ENCODE peak calls at places on chromosome 22, in eight cellular contexts. O is mesenchymal stem cell; T is GM23248; W is tibial nerve; D is naive thymus-derived CD4-positive, alpha-beta T cell; B is osteoblast; E is cardiac muscle cell; N is prostate gland. R is an unnamed sample. For H3K36me3 and H3K27me3, the result is how much of the 10 kb centered on the place peaks cover.

GRCh38 chr22:23202812-23203451 is 22.6 kb downstream of the BCR start:
- DNase-seq in O (no peak), T (no peak), W (no peak), D (no peak), B (peak), E (no peak), N (no peak), R (no peak)

GRCh38 chr22:34055525-34056200 is 135.4 kb upstream of the LARGE1 start:
- DNase-seq in O (peak), T (no peak), W (no peak), D (no peak), B (no peak), E (peak), N (no peak), R (peak)

GRCh38 chr22:22927888-22928665 is 40.5 kb downstream of the IGLL5 start:
- DNase-seq in O (no peak), T (peak), W (no peak), D (no peak), B (no peak), E (no peak), N (no peak), R (peak)

GRCh38 chr22:31162015-31162765 is 2.2 kb downstream of the RNF185 start:
- DNase-seq in O (peak), T (peak), W (no peak), D (no peak), B (peak), E (no peak), N (no peak), R (no peak)

GRCh38 chr22:24146791-24147353 is 34.4 kb upstream of the SUSD2 start:
- DNase-seq in O (peak), T (peak), W (no peak), D (no peak), B (peak), E (peak), N (no peak), R (no peak)

GRCh38 chr22:23897320-23897719 is 3.1 kb downstream of the MIF start:
- DNase-seq in O (no peak), T (no peak), W (no peak), D (no peak), B (peak), E (no peak), N (no peak), R (no peak)

GRCh38 chr22:26542831-26543230 is 30.6 kb upstream of the TFIP11 start:
- DNase-seq in O (no peak), T (no peak), W (no peak), D (no peak), B (peak), E (no peak), N (no peak), R (no peak)

GRCh38 chr22:39300198-39300830 is 19.1 kb downstream of the RPL3 start:
- DNase-seq in O (peak), T (peak), W (no peak), D (no peak), B (peak), E (peak), N (no peak), R (peak)

GRCh38 chr22:25282671-25283561 is 63.5 kb downstream of the CRYBB2 start:
- DNase-seq in O (no peak), T (no peak), W (no peak), D (no peak), B (peak), E (peak), N (no peak), R (peak)

GRCh38 chr22:21714784-21715183 is 20.8 kb downstream of the YPEL1 start:
- DNase-seq in O (no peak), T (no peak), W (no peak), D (no peak), B (peak), E (no peak), N (no peak), R (no peak)

GRCh38 chr22:46175631-46176030 is 25.3 kb downstream of the PPARA start:
- DNase-seq in O (peak), T (peak), W (no peak), D (no peak), B (peak), E (no peak), N (no peak), R (no peak)

DNA sequence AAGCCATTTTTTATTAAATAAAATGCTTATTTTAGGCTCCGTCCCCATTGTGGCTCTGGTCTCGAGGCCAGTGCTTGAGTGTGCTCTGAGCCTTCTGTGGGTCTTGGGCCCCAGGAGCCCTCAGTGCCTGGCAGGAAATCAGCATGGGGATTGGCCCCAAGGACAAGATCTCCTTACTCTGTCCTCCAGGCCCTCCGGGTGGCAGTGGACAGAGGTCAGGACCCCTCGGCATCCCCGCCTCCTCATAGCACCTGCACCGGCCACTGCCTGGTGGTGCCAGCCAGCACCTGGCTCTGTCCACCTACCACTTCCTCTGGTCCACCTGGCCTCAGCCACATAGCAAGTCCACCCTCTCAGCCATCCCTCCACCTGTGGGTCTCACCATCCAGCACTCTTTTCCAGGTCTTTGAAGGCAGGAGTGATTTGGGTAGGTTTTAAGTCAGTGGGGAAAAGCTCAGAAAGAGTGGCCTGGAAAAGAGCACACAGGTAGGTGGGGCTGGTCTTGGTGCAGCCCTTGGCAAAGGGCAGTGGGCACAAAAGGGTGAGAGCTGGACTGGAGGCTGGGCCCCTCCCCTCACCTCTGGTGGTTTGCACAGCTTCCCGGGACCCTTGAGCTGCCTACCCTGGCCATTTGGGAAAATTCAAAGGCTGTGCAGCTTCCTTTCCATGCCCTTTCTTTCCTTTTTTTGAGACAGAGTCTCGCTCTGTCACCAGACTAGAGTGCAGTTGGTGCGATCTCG is 3.5 kb downstream of the CLDN5 start:
- DNase-seq in O (no peak), T (no peak), W (no peak), D (no peak), B (peak), E (no peak), N (no peak), R (no peak)
- H3K4me3 ChIP-seq in O (no peak), T (no peak), W (no peak), D (no peak), B (no peak), E (no peak), N (no peak), R (no peak)

DNA sequence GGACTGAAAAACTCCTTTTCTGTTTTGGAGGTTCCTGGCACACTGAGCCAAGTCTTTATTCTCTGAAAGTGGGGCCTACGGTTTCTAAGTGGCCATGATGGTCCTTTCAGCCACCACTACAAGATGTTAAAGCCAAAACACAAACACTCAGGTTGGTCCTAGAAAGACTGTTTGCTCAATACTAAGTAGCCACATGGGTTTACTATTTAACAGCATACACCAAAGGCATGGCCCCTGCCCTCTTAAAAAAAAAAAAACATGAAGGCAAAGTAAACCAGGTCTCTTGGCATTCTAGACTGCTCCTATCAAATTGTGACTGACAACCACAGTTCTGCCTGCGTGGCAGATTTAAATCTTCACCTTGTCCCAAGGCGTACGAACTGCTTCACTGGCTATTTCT is 123.6 kb upstream of the BID start:
- DNase-seq in O (no peak), T (no peak), W (no peak), D (no peak), B (no peak), E (no peak), N (no peak), R (no peak)
- H3K36me3 ChIP-seq in O (half or more), T (under half), W (half or more), D (under half), B (half or more), E (under half), N (under half), R (under half)

GRCh38 chr22:44166877-44167276 is 13.8 kb upstream of the PARVG start:
- DNase-seq in O (no peak), T (no peak), W (no peak), D (no peak), B (no peak), E (no peak), N (no peak), R (peak)
- H3K27me3 ChIP-seq in O (under half), T (under half), W (under half), D (under half), B (under half), E (under half), N (under half), R (under half)

DNA sequence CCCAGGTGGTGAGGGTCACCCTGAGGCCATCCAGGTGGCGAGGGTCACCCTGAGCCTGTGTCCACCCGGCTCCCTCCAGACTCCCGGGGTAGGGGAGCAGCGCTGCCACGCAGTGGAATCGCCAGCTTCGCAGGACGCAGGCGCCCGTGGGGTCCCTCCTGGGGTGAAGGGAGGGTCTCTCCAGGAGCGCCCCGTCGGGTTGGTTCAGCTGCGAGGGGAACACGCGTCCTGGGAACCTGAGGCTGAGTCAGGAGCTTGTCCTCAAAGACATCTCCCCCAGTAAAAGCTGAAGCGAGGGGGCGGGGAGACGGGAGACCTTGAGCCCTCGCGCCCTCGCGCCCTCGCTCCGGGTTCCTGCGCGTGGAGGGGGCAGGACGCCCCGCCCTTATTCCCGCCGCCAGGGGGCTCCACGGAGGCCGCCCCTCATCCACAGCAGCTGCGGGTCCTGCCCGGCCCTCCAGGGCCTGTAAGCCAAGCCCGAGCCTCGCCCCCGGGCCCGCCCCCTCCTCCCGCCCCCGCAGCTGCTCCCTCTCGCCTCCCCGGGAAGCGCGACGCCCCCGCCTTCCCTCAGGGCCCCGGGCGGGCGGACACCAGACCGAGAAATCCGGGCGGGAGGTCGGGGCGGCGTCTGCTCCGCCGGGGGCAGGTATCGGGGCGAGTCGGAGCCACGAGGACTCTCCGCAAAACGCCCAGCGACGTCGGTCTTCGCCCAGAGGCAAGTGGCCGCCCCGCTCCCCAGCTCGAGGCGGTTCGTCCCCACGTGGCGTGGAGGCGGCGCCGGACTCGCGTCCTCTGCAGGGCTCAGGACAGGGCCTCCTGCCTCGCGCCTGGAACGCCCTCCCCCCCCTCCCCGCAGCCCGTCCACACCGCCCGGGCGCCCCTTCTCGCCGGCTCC is 22.8 kb downstream of the PIM3 start:
- DNase-seq in O (no peak), T (no peak), W (no peak), D (no peak), B (peak), E (no peak), N (no peak), R (peak)
- H3K4me3 ChIP-seq in O (no peak), T (no peak), W (no peak), D (no peak), B (no peak), E (no peak), N (peak), R (peak)

GRCh38 chr22:38246692-38247091 is 26.1 kb downstream of the TMEM184B start:
- DNase-seq in O (no peak), T (no peak), W (peak), D (no peak), B (peak), E (no peak), N (no peak), R (no peak)
- H3K36me3 ChIP-seq in O (half or more), T (under half), W (under half), D (under half), B (under half), E (under half), N (under half), R (under half)

GRCh38 chr22:47281126-47282106 is 519.0 kb downstream of the TBC1D22A start:
- DNase-seq in O (no peak), T (peak), W (no peak), D (no peak), B (peak), E (no peak), N (no peak), R (peak)
- H3K27me3 ChIP-seq in O (half or more), T (under half), W (under half), D (under half), B (under half), E (under half), N (under half), R (under half)

DNA sequence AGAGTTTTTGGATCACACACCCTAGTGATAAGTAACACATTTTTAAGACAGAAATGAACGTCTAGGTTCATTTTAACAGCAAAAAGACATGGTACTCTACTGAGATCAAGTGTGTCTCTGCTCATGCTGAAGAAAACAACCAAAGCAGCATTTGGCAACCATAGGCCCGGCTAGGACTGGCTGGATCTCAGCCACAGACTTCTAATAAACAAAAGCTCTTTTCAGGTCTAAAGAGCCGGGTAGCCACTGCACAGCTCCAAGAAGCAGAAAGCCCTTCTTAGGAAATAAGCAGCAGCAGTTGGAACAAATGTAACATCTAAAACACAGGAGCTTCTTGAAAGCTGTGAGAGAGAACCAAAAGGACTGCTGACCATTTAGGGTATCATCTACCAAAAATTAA is 37.7 kb downstream of the PITPNB start:
- DNase-seq in O (peak), T (peak), W (no peak), D (no peak), B (no peak), E (no peak), N (peak), R (no peak)
- H3K4me3 ChIP-seq in O (peak), T (no peak), W (no peak), D (no peak), B (no peak), E (no peak), N (no peak), R (no peak)

GRCh38 chr22:37229805-37230672 is 14.0 kb downstream of the RAC2 start:
- DNase-seq in O (peak), T (peak), W (no peak), D (peak), B (peak), E (no peak), N (no peak), R (peak)

GRCh38 chr22:37232140-37232998 is 11.7 kb downstream of the RAC2 start:
- DNase-seq in O (no peak), T (no peak), W (no peak), D (no peak), B (peak), E (no peak), N (no peak), R (peak)

GRCh38 chr22:37230673-37231405 is 13.2 kb downstream of the RAC2 start:
- DNase-seq in O (no peak), T (no peak), W (no peak), D (peak), B (peak), E (no peak), N (no peak), R (peak)

GRCh38 chr22:37229012-37229804 is 14.9 kb downstream of the RAC2 start:
- DNase-seq in O (peak), T (peak), W (no peak), D (no peak), B (peak), E (no peak), N (no peak), R (peak)

GRCh38 chr22:37231406-37232139 is 12.5 kb downstream of the RAC2 start:
- DNase-seq in O (no peak), T (no peak), W (no peak), D (peak), B (peak), E (no peak), N (no peak), R (peak)
- H3K36me3 ChIP-seq in O (under half), T (under half), W (under half), D (under half), B (under half), E (under half), N (under half), R (under half)

R was measured in H7.